ENCODE peak calls at places on chromosome 3, in five cellular contexts. D, N, W, C and R are unnamed samples.

GRCh38 chr3:108590443-108590842 is 921 bp downstream of the DZIP3 start:
- DNase-seq in D (no peak), N (no peak), W (no peak), C (no peak), R (no peak)

GRCh38 chr3:44114142-44114541 is 127.5 kb upstream of the TOPAZ1 start:
- DNase-seq in D (no peak), N (peak; percentile 59), W (no peak), C (peak; percentile 31), R (no peak)

GRCh38 chr3:41684802-41685740 is 276.8 kb downstream of the ULK4 start:
- DNase-seq in D (no peak), N (no peak), W (no peak), C (no peak), R (no peak)

GRCh38 chr3:174330303-174330702 is 528.8 kb upstream of the NAALADL2 start:
- DNase-seq in D (no peak), N (no peak), W (no peak), C (no peak), R (no peak)

GRCh38 chr3:173739716-173740115 is 342.2 kb downstream of the NLGN1 start:
- DNase-seq in D (no peak), N (no peak), W (no peak), C (no peak), R (no peak)

GRCh38 chr3:58079773-58080172 is 71.6 kb downstream of the FLNB start:
- DNase-seq in D (no peak), N (no peak), W (no peak), C (no peak), R (no peak)

GRCh38 chr3:72171461-72171860 is 386.5 kb upstream of the PROK2 start:
- DNase-seq in D (no peak), N (no peak), W (no peak), C (no peak), R (no peak)

GRCh38 chr3:178443634-178444033 is 92.6 kb upstream of the KCNMB2 start:
- DNase-seq in D (no peak), N (no peak), W (no peak), C (no peak), R (no peak)

GRCh38 chr3:64290161-64290560 is 64.9 kb upstream of the PRICKLE2 start:
- DNase-seq in D (no peak), N (no peak), W (no peak), C (no peak), R (no peak)

GRCh38 chr3:27721717-27722564 is at the start of gene EOMES:
- DNase-seq in D (peak; percentile 30), N (peak; percentile 60), W (no peak), C (no peak), R (no peak)

GRCh38 chr3:190877925-190878324 is 15.4 kb upstream of the GMNC start:
- DNase-seq in D (no peak), N (no peak), W (no peak), C (no peak), R (no peak)

GRCh38 chr3:114571363-114571762 is 277.5 kb downstream of the TIGIT start:
- DNase-seq in D (no peak), N (no peak), W (no peak), C (no peak), R (no peak)

GRCh38 chr3:114566162-114566755 is 272.4 kb downstream of the TIGIT start:
- DNase-seq in D (no peak), N (no peak), W (no peak), C (no peak), R (no peak)

GRCh38 chr3:114569186-114569585 is 275.4 kb downstream of the TIGIT start:
- DNase-seq in D (no peak), N (no peak), W (no peak), C (no peak), R (no peak)

GRCh38 chr3:114565201-114565600 is 271.4 kb downstream of the TIGIT start:
- DNase-seq in D (no peak), N (no peak), W (no peak), C (peak; percentile 37), R (no peak)

DNA sequence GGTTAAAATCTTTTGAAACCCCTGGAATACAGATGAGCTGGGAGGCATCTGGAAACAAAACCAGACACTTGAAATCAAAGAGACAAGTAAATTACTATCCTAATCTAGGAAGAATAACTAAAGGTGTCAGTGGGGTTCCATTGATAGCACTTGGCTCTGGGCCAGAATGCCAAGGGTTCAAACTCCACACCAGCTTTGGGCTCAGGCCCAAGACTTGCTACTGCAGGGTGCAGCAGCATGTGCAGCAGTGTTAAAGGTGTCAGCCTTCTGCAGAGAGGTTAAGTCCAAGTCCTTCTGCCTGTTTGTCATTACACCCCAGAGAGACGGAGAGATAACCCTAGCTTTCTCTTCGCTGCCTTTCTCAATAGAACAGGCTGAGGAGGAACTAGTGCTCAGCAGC is 273.9 kb downstream of the TIGIT start:
- DNase-seq in D (no peak), N (peak; percentile 76), W (no peak), C (no peak), R (no peak)
- H3K4me1 ChIP-seq in D (no peaks in the 10 kb centered on the region), N (no peaks in the 10 kb centered on the region), W (peaks cover 37% of the 10 kb centered on the region), C (peaks cover 99% of the 10 kb centered on the region), R (no peaks in the 10 kb centered on the region)

DNA sequence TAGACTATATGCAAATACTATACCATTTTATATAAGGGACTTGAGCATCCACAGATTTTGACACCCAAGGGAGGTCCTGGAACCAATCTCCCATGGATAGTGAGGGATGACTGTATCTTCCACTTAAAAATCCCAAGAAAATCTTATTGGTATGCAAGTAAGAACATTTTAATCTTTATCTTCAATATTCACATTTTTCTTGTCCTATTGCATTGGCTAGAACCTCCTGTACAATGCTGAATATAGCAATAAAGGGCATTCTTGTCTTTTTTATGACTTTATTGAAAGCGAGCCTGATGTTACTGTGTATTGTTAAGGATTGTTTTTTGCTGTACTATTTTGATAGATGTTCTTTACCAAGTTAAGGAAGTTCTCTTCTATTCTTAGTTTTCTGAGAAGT is 36.9 kb downstream of the MYLK start:
- DNase-seq in D (no peak), N (no peak), W (no peak), C (no peak), R (no peak)
- H3K9me3 ChIP-seq in D (peaks cover 25% of the 10 kb centered on the region), N (no peaks in the 10 kb centered on the region), W (peaks cover 36% of the 10 kb centered on the region), C (peaks cover 54% of the 10 kb centered on the region), R (peaks cover 6% of the 10 kb centered on the region)

GRCh38 chr3:97885931-97886824 is 64.4 kb downstream of the CRYBG3 start:
- DNase-seq in D (no peak), N (no peak), W (no peak), C (no peak), R (no peak)
- H3K4me1 ChIP-seq in D (no peaks in the 10 kb centered on the region), N (no peaks in the 10 kb centered on the region), W (no peaks in the 10 kb centered on the region), C (peaks cover 37% of the 10 kb centered on the region), R (no peaks in the 10 kb centered on the region)

GRCh38 chr3:52733256-52733891 is 27.5 kb downstream of the SPCS1 start:
- DNase-seq in D (no peak), N (no peak), W (no peak), C (no peak), R (no peak)

GRCh38 chr3:52731590-52731989 is 25.7 kb downstream of the SPCS1 start:
- DNase-seq in D (no peak), N (no peak), W (no peak), C (no peak), R (no peak)

GRCh38 chr3:52730681-52731080 is 24.8 kb downstream of the SPCS1 start:
- DNase-seq in D (no peak), N (no peak), W (no peak), C (no peak), R (no peak)
- H3K9me3 ChIP-seq in D (no peaks in the 10 kb centered on the region), N (no peaks in the 10 kb centered on the region), W (peaks cover 4% of the 10 kb centered on the region), C (peaks cover 23% of the 10 kb centered on the region), R (no peaks in the 10 kb centered on the region)

DNA sequence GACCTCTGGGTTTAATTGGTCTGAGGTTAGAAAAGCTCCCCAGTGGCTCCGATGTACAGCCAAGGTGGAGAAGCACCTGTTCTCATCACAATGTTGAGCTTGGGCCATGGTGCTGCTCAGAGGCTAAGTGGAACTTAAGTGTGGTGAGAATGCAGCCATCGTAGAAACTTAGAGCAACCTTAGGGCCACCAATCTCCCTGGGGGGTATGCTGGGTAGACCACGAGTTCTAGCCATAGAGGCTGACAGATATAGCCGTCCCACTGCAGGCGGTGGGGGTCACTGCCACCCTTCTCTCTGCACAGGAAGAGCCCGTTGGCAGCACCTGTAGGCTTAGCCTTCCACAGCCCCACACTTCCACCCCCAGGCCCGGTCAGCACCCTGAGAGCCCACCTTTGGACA is 38.0 kb downstream of the MGLL start:
- DNase-seq in D (no peak), N (peak; percentile 44), W (no peak), C (no peak), R (no peak)
- H3K4me1 ChIP-seq in D (no peaks in the 10 kb centered on the region), N (no peaks in the 10 kb centered on the region), W (peaks cover 72% of the 10 kb centered on the region), C (peaks cover 98% of the 10 kb centered on the region), R (no peaks in the 10 kb centered on the region)

GRCh38 chr3:49859576-49860305 is 3.4 kb upstream of the TRAIP start:
- DNase-seq in D (no peak), N (no peak), W (no peak), C (no peak), R (no peak)
- H3K9me3 ChIP-seq in D (no peaks in the 10 kb centered on the region), N (no peaks in the 10 kb centered on the region), W (no peaks in the 10 kb centered on the region), C (no peaks in the 10 kb centered on the region), R (no peaks in the 10 kb centered on the region)

DNA sequence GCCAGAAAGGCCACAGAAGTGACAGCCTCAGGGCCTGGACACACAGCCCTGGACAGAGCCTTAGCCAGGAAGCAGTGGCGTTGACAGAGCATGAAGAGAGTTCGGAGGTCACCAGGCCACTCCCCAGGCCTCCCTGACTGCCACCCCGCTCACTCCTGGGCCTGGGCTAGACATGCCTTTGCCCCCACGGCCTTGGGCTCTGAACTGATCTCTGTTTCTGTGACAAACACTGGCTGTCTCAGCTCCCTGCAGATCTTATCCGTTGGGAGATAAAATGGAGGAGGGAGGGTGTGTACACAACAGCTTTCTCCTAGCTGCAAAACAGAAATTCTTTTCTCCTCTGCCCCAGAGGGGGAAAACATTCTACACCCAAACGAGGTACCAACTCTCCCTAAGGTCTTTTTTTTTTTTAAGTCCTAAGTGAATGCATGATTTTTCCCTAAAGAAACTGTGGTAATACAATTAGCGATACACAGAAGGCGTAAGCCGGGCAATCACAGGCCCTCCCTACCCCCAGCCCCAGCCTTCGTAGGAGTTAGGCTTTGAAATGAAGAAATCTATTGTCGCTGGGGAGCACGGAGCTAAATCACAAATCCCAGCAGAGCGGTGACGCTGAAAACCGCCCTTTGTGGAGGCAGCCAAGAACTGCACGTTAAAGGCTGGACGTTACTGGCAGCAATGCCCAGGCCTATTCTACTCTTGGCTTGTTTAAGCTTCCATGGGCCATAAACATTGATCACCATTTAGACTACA is 45.0 kb downstream of the SRGAP3 start:
- DNase-seq in D (no peak), N (no peak), W (no peak), C (no peak), R (no peak)
- H3K4me1 ChIP-seq in D (no peaks in the 10 kb centered on the region), N (no peaks in the 10 kb centered on the region), W (no peaks in the 10 kb centered on the region), C (no peaks in the 10 kb centered on the region), R (no peaks in the 10 kb centered on the region)

GRCh38 chr3:119428538-119428937 is 34.9 kb downstream of the TMEM39A start:
- DNase-seq in D (no peak), N (no peak), W (no peak), C (no peak), R (no peak)
- H3K9me3 ChIP-seq in D (peaks cover 50% of the 10 kb centered on the region), N (no peaks in the 10 kb centered on the region), W (peaks cover 46% of the 10 kb centered on the region), C (peaks cover 54% of the 10 kb centered on the region), R (peaks cover 56% of the 10 kb centered on the region)